ENCODE peak calls at places on chromosome 14, in seven cellular contexts. L, Y, O, H, F, R and I are unnamed samples.

GRCh38 chr14:64475585-64476273 is 10.4 kb downstream of the AKAP5 start:
- DNase-seq in L (no peak), Y (no peak), O (no peak), H (no peak), F (no peak), R (no peak), I (no peak)

GRCh38 chr14:62778847-62779246 is 266.4 kb downstream of the KCNH5 start:
- DNase-seq in L (no peak), Y (no peak), O (peak; percentile 20), H (no peak), F (no peak), R (no peak), I (no peak)

GRCh38 chr14:76752744-76753143 is 8.5 kb upstream of the VASH1 start:
- DNase-seq in L (peak; percentile 7), Y (no peak), O (no peak), H (no peak), F (no peak), R (no peak), I (no peak)

GRCh38 chr14:103391048-103391447 is 5.8 kb downstream of the MARK3 start:
- DNase-seq in L (peak; percentile 61), Y (no peak), O (peak; percentile 89), H (no peak), F (no peak), R (peak; percentile 36), I (peak; percentile 29)

GRCh38 chr14:67237591-67237990 is 3.6 kb upstream of the PALS1 start:
- DNase-seq in L (no peak), Y (no peak), O (no peak), H (no peak), F (no peak), R (no peak), I (no peak)

GRCh38 chr14:68248481-68249255 is 429.1 kb downstream of the RAD51B start:
- DNase-seq in L (peak; percentile 64), Y (no peak), O (peak; percentile 94), H (peak; percentile 63), F (no peak), R (no peak), I (no peak)

GRCh38 chr14:74478996-74479635 is 14.0 kb downstream of the NPC2 start:
- DNase-seq in L (peak; percentile 67), Y (no peak), O (peak; percentile 54), H (no peak), F (no peak), R (no peak), I (peak; percentile 49)

GRCh38 chr14:100476012-100476822 is 111.0 kb downstream of the BEGAIN start:
- DNase-seq in L (no peak), Y (no peak), O (peak; percentile 50), H (no peak), F (no peak), R (no peak), I (no peak)

GRCh38 chr14:77245820-77246219 is 25.2 kb downstream of the NGB start:
- DNase-seq in L (no peak), Y (no peak), O (no peak), H (no peak), F (no peak), R (no peak), I (no peak)

DNA sequence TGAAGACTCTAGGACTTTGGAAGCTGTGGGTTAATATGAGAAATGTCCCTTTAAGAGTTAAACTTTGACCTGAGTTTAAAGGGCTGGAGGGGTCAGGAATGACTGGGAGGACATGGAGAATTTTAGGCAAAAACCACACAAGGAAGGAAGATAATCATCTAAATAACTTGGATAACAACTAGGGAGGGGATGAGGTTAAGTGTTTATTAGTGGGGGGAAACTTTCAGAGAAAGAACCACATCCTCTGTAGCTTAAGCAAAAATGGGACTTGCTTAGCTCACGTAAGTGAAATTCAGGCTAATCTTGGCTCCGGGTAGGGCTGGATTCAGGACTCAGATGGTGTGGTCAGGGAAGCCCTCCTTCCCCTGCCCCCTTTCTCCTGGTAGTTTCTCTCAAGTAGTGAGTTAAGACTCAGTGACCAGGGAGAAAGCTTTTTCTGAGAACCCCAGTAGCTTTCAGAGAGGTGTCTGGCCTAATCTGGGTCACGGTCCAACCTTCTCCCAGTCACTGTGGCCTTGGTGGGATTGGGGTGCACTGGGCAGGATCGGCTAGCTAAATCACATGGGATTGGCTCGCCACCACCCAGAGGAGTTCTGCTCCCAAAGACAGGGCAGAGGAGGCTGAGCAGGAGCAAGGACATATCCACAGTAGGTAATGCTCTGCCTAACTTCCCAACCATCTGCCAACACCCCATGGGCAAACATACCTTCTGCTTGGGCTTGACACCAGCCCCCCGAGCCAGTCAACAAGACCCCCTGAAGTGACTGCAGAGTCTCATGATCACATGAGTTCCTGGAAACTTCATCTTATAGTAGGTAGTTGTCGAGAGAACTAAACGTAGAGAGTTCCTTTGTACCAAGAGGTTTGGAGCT is 52.8 kb downstream of the ARF6 start:
- DNase-seq in L (no peak), Y (no peak), O (no peak), H (no peak), F (no peak), R (no peak), I (no peak)
- H3K4me3 ChIP-seq in L (no peak overlapping the region), Y (no peak overlapping the region), O (no peak overlapping the region), H (no peak overlapping the region), F (no peak overlapping the region), R (no peak overlapping the region), I (no peak overlapping the region)

GRCh38 chr14:75578786-75579781 is 664 bp downstream of the FLVCR2 start:
- DNase-seq in L (no peak), Y (no peak), O (peak; percentile 50), H (peak; percentile 69), F (peak; percentile 66), R (no peak), I (peak; percentile 43)
- TF ChIP-seq CTCF in L (peak; percentile 21), Y (no peak), O (peak; percentile 13), H (peak; percentile 26), F (no peak), R (no peak), I (peak; percentile 36)

GRCh38 chr14:87643005-87643404 is 350.0 kb downstream of the GALC start:
- DNase-seq in L (no peak), Y (no peak), O (peak; percentile 4), H (no peak), F (no peak), R (no peak), I (no peak)
- H3K4me3 ChIP-seq in L (no peak overlapping the region), Y (no peak overlapping the region), O (no peak overlapping the region), H (no peak overlapping the region), F (no peak overlapping the region), R (no peak overlapping the region), I (no peak overlapping the region)

GRCh38 chr14:106691601-106692291 is 1165.4 kb downstream of the TMEM121 start:
- DNase-seq in L (peak; percentile 23), Y (no peak), O (no peak), H (peak; percentile 67), F (no peak), R (no peak), I (peak; percentile 25)

GRCh38 chr14:106690333-106690891 is 1164.0 kb downstream of the TMEM121 start:
- DNase-seq in L (no peak), Y (no peak), O (no peak), H (no peak), F (no peak), R (no peak), I (no peak)

DNA sequence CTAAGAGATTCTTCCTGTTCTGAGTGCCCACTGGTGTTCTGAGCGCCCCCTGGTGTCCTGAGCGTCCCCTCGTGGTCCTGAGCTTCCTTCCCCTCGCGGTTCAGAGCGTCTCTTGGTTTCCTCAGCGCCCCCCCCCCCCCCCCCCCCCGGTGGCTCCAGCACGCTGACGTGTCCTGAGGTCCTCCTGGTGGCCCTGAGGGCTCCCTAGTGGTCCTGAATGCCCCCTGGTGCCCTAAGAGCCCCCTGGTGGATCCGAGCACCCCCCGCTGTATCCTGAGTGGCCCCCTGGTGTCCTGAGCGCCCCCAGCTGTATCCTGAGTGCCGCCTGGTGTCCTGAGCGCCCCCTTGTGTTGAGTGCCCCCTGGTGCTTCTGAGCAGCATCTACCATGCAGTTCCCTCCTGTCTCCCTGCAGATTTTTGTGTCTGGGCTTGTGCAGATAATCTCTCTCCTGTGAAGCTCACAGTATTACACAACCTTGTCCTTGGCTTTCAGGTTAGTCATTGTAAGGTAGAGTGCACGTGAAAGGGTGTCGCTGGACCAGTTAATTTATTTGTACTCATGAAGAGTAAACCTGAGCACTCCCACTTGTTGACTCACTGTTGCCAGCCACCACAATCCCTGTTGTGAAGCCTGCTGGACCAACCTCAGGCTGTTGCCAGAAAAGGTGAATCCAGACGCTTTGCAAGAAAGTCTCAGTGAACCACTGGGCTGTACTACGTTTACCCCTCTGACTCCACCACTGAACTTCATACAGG is 1168.4 kb downstream of the TMEM121 start:
- DNase-seq in L (peak; percentile 42), Y (no peak), O (no peak), H (no peak), F (no peak), R (peak; percentile 50), I (peak; percentile 15)
- TF ChIP-seq CTCF in L (peak; percentile 33), Y (no peak), O (no peak), H (peak; percentile 28), F (no peak), R (peak; percentile 76), I (peak; percentile 46)

DNA sequence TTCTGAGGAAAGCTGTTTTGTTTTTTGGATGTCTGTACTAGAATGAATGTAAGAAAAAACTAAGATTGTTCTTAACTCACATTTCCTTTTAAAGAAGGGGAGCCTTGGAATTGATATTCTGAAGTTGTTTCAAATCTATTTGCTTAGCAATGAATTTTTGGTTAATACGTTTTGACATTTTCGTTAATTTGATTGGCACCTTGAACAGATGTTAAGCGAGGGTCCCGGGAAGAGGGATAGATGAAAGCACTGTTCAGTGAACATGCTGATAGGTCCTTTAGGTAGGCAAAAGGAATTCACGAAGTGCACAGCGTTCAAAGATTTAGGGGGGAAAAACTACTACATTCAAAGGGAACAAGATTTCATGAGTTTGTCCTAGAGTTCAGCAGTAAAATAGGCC is 1.7 kb downstream of the SLC39A9 start:
- DNase-seq in L (no peak), Y (no peak), O (no peak), H (no peak), F (no peak), R (no peak), I (no peak)
- H3K4me3 ChIP-seq in L (peak overlapping the region; percentile 83), Y (peak overlapping the region; percentile 77), O (peak overlapping the region; percentile 95), H (peak overlapping the region; percentile 94), F (peak overlapping the region; percentile 95), R (peak overlapping the region; percentile 2), I (no peak overlapping the region)

GRCh38 chr14:83826838-83827237 is 1703.1 kb upstream of the FLRT2 start:
- DNase-seq in L (no peak), Y (no peak), O (peak; percentile 27), H (no peak), F (no peak), R (no peak), I (no peak)
- TF ChIP-seq CTCF in L (no peak), Y (no peak), O (no peak), H (no peak), F (no peak), R (no peak), I (no peak)

DNA sequence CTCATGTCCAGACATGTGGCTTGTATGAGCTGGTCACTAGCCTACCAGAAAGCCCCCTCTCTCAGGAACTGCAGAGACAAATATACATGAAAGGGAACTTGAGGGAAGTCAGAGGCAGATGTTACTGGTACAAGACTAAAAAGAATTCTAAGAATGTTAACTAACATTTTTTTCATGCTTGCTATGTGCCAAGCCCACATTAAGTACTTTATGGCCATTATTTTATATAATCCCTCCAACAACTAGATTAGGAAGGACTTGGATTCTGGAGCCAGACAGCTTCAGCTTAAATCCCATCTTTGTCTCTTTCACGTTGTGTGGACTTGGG is 24.6 kb downstream of the TTC9 start:
- DNase-seq in L (no peak), Y (no peak), O (no peak), H (no peak), F (no peak), R (no peak), I (no peak)
- H3K4me3 ChIP-seq in L (no peak overlapping the region), Y (no peak overlapping the region), O (no peak overlapping the region), H (no peak overlapping the region), F (no peak overlapping the region), R (no peak overlapping the region), I (no peak overlapping the region)